ENCODE peak calls at places on chromosome 10, in ten cellular contexts. One of them, this sample, is unnamed.

GRCh38 chr10:119442758-119443060 is 99.8 kb downstream of the RGS10 start:
- DNase-seq in activated T-helper 1 cell treated with anti-CD3 and anti-CD28 coated beads, Interleukin-2, amount 50 U/mL, for 16 hours: no peak
- DNase-seq in spleen: no peak
- DNase-seq in EL: no peak
- DNase-seq in choroid plexus epithelial cell: no peak
- DNase-seq in EH: no peak
- DNase-seq in posterior cingulate gyrus: no peak
- DNase-seq in Right ventricle myocardium superior: no peak
- DNase-seq in fibroblast of pulmonary artery: no peak
- DNase-seq in A549: no peak
- DNase-seq in this sample: no peak

GRCh38 chr10:113087082-113088029 is 137.3 kb downstream of the TCF7L2 start:
- DNase-seq in spleen: no peak
- DNase-seq in fibroblast of pulmonary artery: peak; percentile 100
- DNase-seq in choroid plexus epithelial cell: peak; percentile 100
- DNase-seq in posterior cingulate gyrus: no peak
- DNase-seq in activated T-helper 1 cell treated with anti-CD3 and anti-CD28 coated beads, Interleukin-2, amount 50 U/mL, for 16 hours: no peak
- DNase-seq in EH: peak; percentile 99
- DNase-seq in Right ventricle myocardium superior: no peak
- DNase-seq in A549: peak; percentile 97
- DNase-seq in EL: peak; percentile 99
- DNase-seq in this sample: peak; percentile 99

GRCh38 chr10:70528726-70529362 is 50.3 kb downstream of the PALD1 start:
- DNase-seq in spleen: no peak
- DNase-seq in posterior cingulate gyrus: no peak
- DNase-seq in activated T-helper 1 cell treated with anti-CD3 and anti-CD28 coated beads, Interleukin-2, amount 50 U/mL, for 16 hours: no peak
- DNase-seq in A549: peak; percentile 67
- DNase-seq in choroid plexus epithelial cell: peak; percentile 70
- DNase-seq in Right ventricle myocardium superior: peak; percentile 34
- DNase-seq in fibroblast of pulmonary artery: peak; percentile 68
- DNase-seq in EH: peak; percentile 78
- DNase-seq in EL: peak; percentile 72
- DNase-seq in this sample: peak; percentile 65

GRCh38 chr10:71161429-71161828 is 50.9 kb upstream of the UNC5B start:
- DNase-seq in activated T-helper 1 cell treated with anti-CD3 and anti-CD28 coated beads, Interleukin-2, amount 50 U/mL, for 16 hours: no peak
- DNase-seq in A549: no peak
- DNase-seq in EH: peak; percentile 2
- DNase-seq in EL: no peak
- DNase-seq in fibroblast of pulmonary artery: peak; percentile 4
- DNase-seq in spleen: no peak
- DNase-seq in posterior cingulate gyrus: no peak
- DNase-seq in Right ventricle myocardium superior: no peak
- DNase-seq in choroid plexus epithelial cell: peak; percentile 47
- DNase-seq in this sample: no peak

GRCh38 chr10:127266431-127266830 is 70.0 kb upstream of the INSYN2A start:
- DNase-seq in fibroblast of pulmonary artery: no peak
- DNase-seq in posterior cingulate gyrus: no peak
- DNase-seq in A549: no peak
- DNase-seq in EH: no peak
- DNase-seq in spleen: no peak
- DNase-seq in activated T-helper 1 cell treated with anti-CD3 and anti-CD28 coated beads, Interleukin-2, amount 50 U/mL, for 16 hours: no peak
- DNase-seq in Right ventricle myocardium superior: no peak
- DNase-seq in EL: no peak
- DNase-seq in choroid plexus epithelial cell: no peak
- DNase-seq in this sample: no peak

GRCh38 chr10:109780997-109781396 is 142.3 kb downstream of the XPNPEP1 start:
- DNase-seq in spleen: no peak
- DNase-seq in choroid plexus epithelial cell: no peak
- DNase-seq in Right ventricle myocardium superior: no peak
- DNase-seq in posterior cingulate gyrus: no peak
- DNase-seq in EH: no peak
- DNase-seq in A549: no peak
- DNase-seq in fibroblast of pulmonary artery: no peak
- DNase-seq in EL: no peak
- DNase-seq in activated T-helper 1 cell treated with anti-CD3 and anti-CD28 coated beads, Interleukin-2, amount 50 U/mL, for 16 hours: no peak
- DNase-seq in this sample: no peak

GRCh38 chr10:44008917-44009620 is 360.4 kb upstream of the ZNF32 start:
- DNase-seq in EH: no peak
- DNase-seq in A549: no peak
- DNase-seq in EL: no peak
- DNase-seq in posterior cingulate gyrus: no peak
- DNase-seq in Right ventricle myocardium superior: no peak
- DNase-seq in activated T-helper 1 cell treated with anti-CD3 and anti-CD28 coated beads, Interleukin-2, amount 50 U/mL, for 16 hours: no peak
- DNase-seq in spleen: no peak
- DNase-seq in fibroblast of pulmonary artery: no peak
- DNase-seq in choroid plexus epithelial cell: no peak
- DNase-seq in this sample: no peak

GRCh38 chr10:133100706-133101463 is 13.2 kb downstream of the ADGRA1 start:
- DNase-seq in fibroblast of pulmonary artery: no peak
- DNase-seq in posterior cingulate gyrus: peak; percentile 41
- DNase-seq in Right ventricle myocardium superior: no peak
- DNase-seq in choroid plexus epithelial cell: peak; percentile 2
- DNase-seq in EH: peak; percentile 9
- DNase-seq in activated T-helper 1 cell treated with anti-CD3 and anti-CD28 coated beads, Interleukin-2, amount 50 U/mL, for 16 hours: no peak
- DNase-seq in A549: no peak
- DNase-seq in EL: no peak
- DNase-seq in spleen: no peak
- DNase-seq in this sample: no peak

GRCh38 chr10:1368772-1369171 is 312.6 kb downstream of the WDR37 start:
- DNase-seq in EH: no peak
- DNase-seq in fibroblast of pulmonary artery: no peak
- DNase-seq in Right ventricle myocardium superior: no peak
- DNase-seq in choroid plexus epithelial cell: peak; percentile 8
- DNase-seq in spleen: no peak
- DNase-seq in EL: no peak
- DNase-seq in A549: peak; percentile 64
- DNase-seq in activated T-helper 1 cell treated with anti-CD3 and anti-CD28 coated beads, Interleukin-2, amount 50 U/mL, for 16 hours: no peak
- DNase-seq in posterior cingulate gyrus: no peak
- DNase-seq in this sample: no peak

This sample was measured in amniotic epithelial cell.